ENCODE peak calls at places on chromosomes 6 and 20, in four cellular contexts. One of them, this sample, is unnamed.
A peak's percentile ranks its signal among the peaks of the same experiment; 100 is the strongest.

GRCh38 chr6:136994782-136995181 is 50.0 kb downstream of the IL20RA start:
- DNase-seq in heart right ventricle: no peak
- DNase-seq in GM23248: no peak
- DNase-seq in astrocyte of the spinal cord: no peak
- DNase-seq in this sample: no peak

GRCh38 chr6:10613693-10614092 is 80.7 kb downstream of the C6orf52 start:
- DNase-seq in heart right ventricle: no peak
- DNase-seq in GM23248: no peak
- DNase-seq in astrocyte of the spinal cord: peak; percentile 5
- DNase-seq in this sample: no peak

GRCh38 chr20:14604143-14604542 is 266.7 kb upstream of the FLRT3 start:
- DNase-seq in heart right ventricle: no peak
- DNase-seq in GM23248: no peak
- DNase-seq in astrocyte of the spinal cord: no peak
- DNase-seq in this sample: no peak

GRCh38 chr6:27129917-27130316 is 117.6 kb upstream of the PRSS16 start:
- DNase-seq in heart right ventricle: no peak
- DNase-seq in GM23248: no peak
- DNase-seq in astrocyte of the spinal cord: no peak
- DNase-seq in this sample: no peak

GRCh38 chr6:79261666-79262065 is 27.2 kb upstream of the HMGN3 start:
- DNase-seq in heart right ventricle: no peak
- DNase-seq in GM23248: no peak
- DNase-seq in astrocyte of the spinal cord: no peak
- DNase-seq in this sample: no peak

GRCh38 chr6:22690446-22690845 is 121.1 kb downstream of the HDGFL1 start:
- DNase-seq in heart right ventricle: no peak
- DNase-seq in GM23248: no peak
- DNase-seq in astrocyte of the spinal cord: no peak
- DNase-seq in this sample: no peak

GRCh38 chr6:23656826-23657225 is 469.2 kb upstream of the NRSN1 start:
- DNase-seq in heart right ventricle: no peak
- DNase-seq in GM23248: no peak
- DNase-seq in astrocyte of the spinal cord: no peak
- DNase-seq in this sample: no peak

GRCh38 chr20:444862-445426 is 17.4 kb downstream of the TBC1D20 start:
- DNase-seq in heart right ventricle: no peak
- DNase-seq in GM23248: peak; percentile 85
- DNase-seq in astrocyte of the spinal cord: peak; percentile 67
- DNase-seq in this sample: no peak

GRCh38 chr20:24965065-24965919 is 16.2 kb downstream of the CST7 start:
- DNase-seq in heart right ventricle: no peak
- DNase-seq in GM23248: no peak
- DNase-seq in astrocyte of the spinal cord: no peak
- DNase-seq in this sample: no peak

DNA sequence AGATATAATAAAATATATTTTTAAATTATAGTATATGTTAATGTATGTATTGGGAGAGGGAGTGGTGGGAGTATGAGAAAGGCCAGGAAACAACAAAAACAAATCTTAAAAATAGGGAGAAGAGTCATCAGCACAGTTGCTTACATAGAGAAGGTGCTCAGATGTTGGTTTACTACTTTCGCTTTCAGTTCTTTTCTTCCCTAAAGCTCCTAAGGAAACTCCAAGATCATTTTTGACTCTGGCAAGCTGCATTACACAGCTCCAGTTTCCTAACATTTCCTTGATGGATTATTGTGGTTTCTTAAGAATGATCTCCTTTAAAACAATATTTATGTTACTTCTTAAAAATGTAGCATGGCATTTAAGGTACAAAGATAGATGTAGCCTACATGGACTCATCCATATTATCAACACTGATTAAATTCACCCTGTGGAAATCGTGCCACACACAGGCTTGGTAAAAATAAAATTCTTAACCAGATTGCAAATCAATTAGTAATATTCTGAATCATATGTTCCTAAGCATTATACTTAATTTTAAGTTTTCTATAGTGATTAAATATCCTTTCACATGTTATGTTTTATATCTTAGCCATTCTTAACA is 118.0 kb upstream of the MAN1A1 start:
- DNase-seq in heart right ventricle: no peak
- DNase-seq in GM23248: peak; percentile 35
- DNase-seq in astrocyte of the spinal cord: peak; percentile 65
- DNase-seq in this sample: no peak
- H3K4me3 ChIP-seq in heart right ventricle: no peak overlapping the region
- H3K4me3 ChIP-seq in GM23248: peak overlapping the region; percentile 48
- H3K4me3 ChIP-seq in astrocyte of the spinal cord: no peak overlapping the region
- H3K4me3 ChIP-seq in this sample: no peak overlapping the region

GRCh38 chr6:68640506-68640875 is 5.4 kb downstream of the ADGRB3 start:
- DNase-seq in heart right ventricle: no peak
- DNase-seq in GM23248: no peak
- DNase-seq in astrocyte of the spinal cord: no peak
- DNase-seq in this sample: no peak

GRCh38 chr6:68638225-68638900 is 3.3 kb downstream of the ADGRB3 start:
- DNase-seq in heart right ventricle: peak; percentile 14
- DNase-seq in GM23248: peak; percentile 49
- DNase-seq in astrocyte of the spinal cord: peak; percentile 54
- DNase-seq in this sample: no peak

GRCh38 chr6:68637782-68638181 is 2.7 kb downstream of the ADGRB3 start:
- DNase-seq in heart right ventricle: no peak
- DNase-seq in GM23248: no peak
- DNase-seq in astrocyte of the spinal cord: no peak
- DNase-seq in this sample: no peak

GRCh38 chr6:68639826-68640505 is 4.9 kb downstream of the ADGRB3 start:
- DNase-seq in heart right ventricle: no peak
- DNase-seq in GM23248: no peak
- DNase-seq in astrocyte of the spinal cord: no peak
- DNase-seq in this sample: no peak

DNA sequence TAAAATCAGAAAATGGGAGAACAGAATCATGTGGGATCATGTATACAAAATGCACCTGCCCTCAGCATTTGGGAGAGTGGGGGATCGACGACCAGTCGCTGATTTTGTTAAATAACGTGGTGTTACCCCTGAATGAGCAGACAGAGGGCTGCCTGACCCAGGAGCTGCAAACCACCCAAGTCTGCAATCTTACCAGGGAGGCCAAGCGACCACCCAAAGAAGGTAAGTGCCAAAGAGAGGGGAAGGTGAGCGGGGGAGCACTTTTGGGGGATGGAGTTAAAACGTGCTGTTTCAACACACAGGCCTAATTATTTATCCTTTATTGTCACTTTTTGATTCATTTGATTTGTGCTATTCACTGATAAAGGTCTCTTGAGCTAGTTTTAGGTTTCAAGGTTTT is 4.1 kb downstream of the ADGRB3 start:
- DNase-seq in heart right ventricle: no peak
- DNase-seq in GM23248: no peak
- DNase-seq in astrocyte of the spinal cord: no peak
- DNase-seq in this sample: no peak
- H3K4me3 ChIP-seq in heart right ventricle: no peak overlapping the region
- H3K4me3 ChIP-seq in GM23248: no peak overlapping the region
- H3K4me3 ChIP-seq in astrocyte of the spinal cord: no peak overlapping the region
- H3K4me3 ChIP-seq in this sample: no peak overlapping the region

DNA sequence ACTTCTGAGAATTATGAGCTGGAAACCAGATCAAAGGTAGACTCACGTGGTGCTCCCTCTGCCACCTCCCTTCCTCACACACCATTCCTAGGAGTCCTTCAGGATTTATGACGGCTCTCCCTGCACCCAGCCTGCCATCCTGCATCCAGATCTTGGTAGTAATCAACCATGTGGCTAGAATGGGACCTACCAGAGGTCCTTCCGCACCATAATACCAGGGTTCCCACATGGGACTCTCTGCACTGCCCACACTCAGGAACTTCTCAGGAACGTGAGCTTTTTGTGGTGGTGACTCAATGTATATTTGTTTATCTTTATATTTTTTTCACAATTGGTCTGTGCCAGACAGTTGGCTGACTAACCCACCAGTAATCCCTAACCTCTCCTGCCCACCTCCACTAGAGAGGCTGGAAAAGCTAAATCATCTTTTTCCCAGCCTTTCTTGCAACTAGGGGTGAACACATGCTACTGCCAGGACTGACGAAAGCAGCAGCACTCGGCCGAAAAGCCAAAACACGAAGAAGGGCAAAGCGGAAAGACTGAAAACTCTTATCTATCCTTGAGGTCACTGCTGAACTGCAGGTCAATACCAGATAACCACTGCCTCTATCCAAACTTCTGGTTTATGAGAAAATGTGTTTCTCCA is 113.0 kb downstream of the TRERF1 start:
- DNase-seq in heart right ventricle: no peak
- DNase-seq in GM23248: peak; percentile 97
- DNase-seq in astrocyte of the spinal cord: peak; percentile 98
- DNase-seq in this sample: peak; percentile 95
- H3K4me3 ChIP-seq in heart right ventricle: no peak overlapping the region
- H3K4me3 ChIP-seq in GM23248: peak overlapping the region; percentile 35
- H3K4me3 ChIP-seq in astrocyte of the spinal cord: no peak overlapping the region
- H3K4me3 ChIP-seq in this sample: no peak overlapping the region

DNA sequence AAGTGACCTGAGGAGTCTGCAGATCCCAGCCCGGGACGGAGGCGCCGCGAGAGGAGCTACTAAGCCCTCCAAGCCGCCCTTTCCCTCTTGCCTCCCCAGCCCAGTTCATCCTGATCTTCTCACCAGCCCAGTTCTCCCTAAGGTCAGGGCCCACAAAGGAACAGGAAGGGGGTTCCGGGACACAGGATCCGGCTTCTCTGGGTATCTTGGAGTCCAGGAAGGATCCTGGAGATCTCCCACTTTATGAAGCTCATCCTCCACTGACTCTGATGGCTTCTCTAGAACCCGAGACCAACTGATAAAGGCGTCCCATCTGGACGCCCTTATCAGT is 36.9 kb upstream of the HLA-C start:
- DNase-seq in heart right ventricle: no peak
- DNase-seq in GM23248: no peak
- DNase-seq in astrocyte of the spinal cord: no peak
- DNase-seq in this sample: no peak
- H3K4me3 ChIP-seq in heart right ventricle: peak overlapping the region; percentile 23
- H3K4me3 ChIP-seq in GM23248: no peak overlapping the region
- H3K4me3 ChIP-seq in astrocyte of the spinal cord: no peak overlapping the region
- H3K4me3 ChIP-seq in this sample: no peak overlapping the region

GRCh38 chr20:48398506-48399449 is 429.0 kb downstream of the PREX1 start:
- DNase-seq in heart right ventricle: no peak
- DNase-seq in GM23248: no peak
- DNase-seq in astrocyte of the spinal cord: peak; percentile 12
- DNase-seq in this sample: no peak
- H3K4me3 ChIP-seq in heart right ventricle: no peak overlapping the region
- H3K4me3 ChIP-seq in GM23248: no peak overlapping the region
- H3K4me3 ChIP-seq in astrocyte of the spinal cord: no peak overlapping the region
- H3K4me3 ChIP-seq in this sample: no peak overlapping the region

DNA sequence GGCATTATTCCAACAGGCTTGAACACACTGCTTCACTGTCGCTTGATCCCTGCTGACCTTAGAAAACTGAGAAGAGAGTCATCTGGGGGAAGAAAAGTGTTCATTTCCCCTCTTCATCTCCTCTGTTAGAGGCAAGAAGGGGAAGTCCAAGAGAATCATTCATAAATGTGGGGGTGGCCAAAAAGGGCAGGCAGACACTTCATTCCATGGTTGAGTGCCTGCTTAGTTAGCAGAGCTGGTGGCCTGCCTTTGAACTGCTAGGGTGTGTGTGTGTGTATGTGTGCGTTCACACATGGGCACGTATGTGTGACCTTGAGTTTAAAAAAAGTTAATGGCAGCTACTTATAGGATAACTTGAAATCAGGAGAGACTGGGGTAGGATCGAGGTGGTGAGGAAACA is 39.4 kb upstream of the RFPL4B start:
- DNase-seq in heart right ventricle: no peak
- DNase-seq in GM23248: no peak
- DNase-seq in astrocyte of the spinal cord: no peak
- DNase-seq in this sample: no peak
- H3K4me3 ChIP-seq in heart right ventricle: no peak overlapping the region
- H3K4me3 ChIP-seq in GM23248: no peak overlapping the region
- H3K4me3 ChIP-seq in astrocyte of the spinal cord: no peak overlapping the region
- H3K4me3 ChIP-seq in this sample: no peak overlapping the region

GRCh38 chr20:50854512-50855249 is 59.8 kb downstream of the BCAS4 start:
- DNase-seq in heart right ventricle: no peak
- DNase-seq in GM23248: no peak
- DNase-seq in astrocyte of the spinal cord: no peak
- DNase-seq in this sample: no peak
- H3K4me3 ChIP-seq in heart right ventricle: no peak overlapping the region
- H3K4me3 ChIP-seq in GM23248: no peak overlapping the region
- H3K4me3 ChIP-seq in astrocyte of the spinal cord: no peak overlapping the region
- H3K4me3 ChIP-seq in this sample: no peak overlapping the region